ENCODE peak calls at places on chromosomes 13 and 19, in seven cellular contexts. W is PC-9, P is uterus, T is GM23338, Z is trophoblast cell, K is foreskin keratinocyte, L is heart left ventricle. E is an unnamed sample.

GRCh38 chr19:35642798-35643254 is 1.3 kb downstream of the ETV2 start:
- DNase-seq in W (no peak), P (peak; percentile 37), T (peak; percentile 28), Z (no peak), K (no peak), L (no peak), E (no peak)

GRCh38 chr13:112107289-112107688 is 40.3 kb downstream of the SOX1 start:
- DNase-seq in W (no peak), P (no peak), T (no peak), Z (no peak), K (no peak), L (no peak), E (no peak)

GRCh38 chr19:2888739-2889224 is 11.9 kb upstream of the ZNF57 start:
- DNase-seq in W (peak; percentile 38), P (peak; percentile 28), T (peak; percentile 64), Z (peak; percentile 98), K (peak; percentile 16), L (peak; percentile 52), E (no peak)

GRCh38 chr13:31160857-31161582 is 684 bp downstream of the HSPH1 start:
- DNase-seq in W (peak; percentile 38), P (peak; percentile 48), T (peak; percentile 54), Z (peak; percentile 59), K (peak; percentile 35), L (peak; percentile 58), E (peak; percentile 78)

GRCh38 chr19:611506-611869 is 21.8 kb downstream of the HCN2 start:
- DNase-seq in W (no peak), P (no peak), T (no peak), Z (no peak), K (peak; percentile 87), L (no peak), E (no peak)

GRCh38 chr13:112990783-112991182 is 21.8 kb downstream of the MCF2L start:
- DNase-seq in W (peak; percentile 82), P (no peak), T (peak; percentile 67), Z (peak; percentile 95), K (no peak), L (no peak), E (no peak)

GRCh38 chr19:29541473-29542253 is 15.9 kb downstream of the VSTM2B start:
- DNase-seq in W (no peak), P (no peak), T (no peak), Z (no peak), K (no peak), L (no peak), E (no peak)

GRCh38 chr19:41324921-41325639 is 15.1 kb downstream of the CCDC97 start:
- DNase-seq in W (peak; percentile 84), P (peak; percentile 80), T (peak; percentile 79), Z (no peak), K (peak; percentile 65), L (peak; percentile 88), E (no peak)

GRCh38 chr19:33283578-33283977 is 18.8 kb downstream of the CEBPA start:
- DNase-seq in W (no peak), P (no peak), T (no peak), Z (no peak), K (no peak), L (no peak), E (no peak)

GRCh38 chr19:48962029-48962848 is 2.9 kb upstream of the FTL start:
- DNase-seq in W (peak; percentile 86), P (no peak), T (peak; percentile 59), Z (no peak), K (peak; percentile 30), L (peak; percentile 63), E (no peak)

GRCh38 chr19:46890423-46891170 is 29.8 kb downstream of the ARHGAP35 start:
- DNase-seq in W (no peak), P (no peak), T (no peak), Z (no peak), K (peak; percentile 51), L (no peak), E (no peak)

GRCh38 chr19:18002347-18002850 is 5.6 kb upstream of the ARRDC2 start:
- DNase-seq in W (no peak), P (no peak), T (no peak), Z (no peak), K (no peak), L (peak; percentile 65), E (no peak)

GRCh38 chr19:15379996-15380647 is 535 bp upstream of the AKAP8 start:
- DNase-seq in W (peak; percentile 86), P (no peak), T (peak; percentile 84), Z (peak; percentile 87), K (peak; percentile 58), L (peak; percentile 57), E (peak; percentile 53)

GRCh38 chr13:29924482-29924884 is 74.1 kb upstream of the UBL3 start:
- DNase-seq in W (peak; percentile 50), P (no peak), T (no peak), Z (peak; percentile 43), K (peak; percentile 90), L (no peak), E (no peak)

DNA sequence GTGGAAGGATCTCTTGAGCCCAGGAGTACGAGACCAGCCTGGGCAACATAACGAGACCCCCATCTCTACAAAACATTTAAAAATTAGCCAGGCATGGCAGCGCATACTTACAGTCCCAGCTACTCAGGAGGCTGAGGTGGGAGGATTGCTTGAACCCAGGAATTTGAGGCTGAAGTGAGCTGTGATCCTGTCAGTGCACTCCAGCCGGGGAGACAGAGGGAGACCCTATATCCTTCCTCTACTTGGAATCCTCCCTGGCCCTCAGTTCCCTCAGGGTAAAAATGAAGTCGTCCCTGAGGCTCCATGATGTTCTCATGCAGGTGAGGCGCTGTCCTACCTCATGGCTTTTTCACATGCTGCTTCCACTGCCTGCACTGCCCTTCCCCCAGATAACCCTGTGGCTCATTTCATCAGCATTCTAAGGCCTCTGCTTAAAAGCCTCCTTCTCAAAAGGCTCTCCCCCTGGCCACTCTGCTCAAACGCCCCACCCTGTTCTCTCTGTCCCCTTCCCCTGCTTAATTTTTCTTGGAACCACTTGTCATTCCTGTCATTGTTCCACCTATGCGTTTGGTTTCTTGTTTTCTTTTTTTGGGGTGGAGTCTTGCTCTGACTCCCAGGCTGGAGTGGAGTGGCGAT is 19.2 kb downstream of the DNM2 start:
- DNase-seq in W (no peak), P (no peak), T (peak; percentile 39), Z (peak; percentile 73), K (no peak), L (no peak), E (no peak)
- H3K27ac ChIP-seq in W (no peak overlapping the region), P (no peak overlapping the region), T (peak overlapping the region; percentile 64), Z (no peak overlapping the region), K (no peak overlapping the region), L (peak overlapping the region; percentile 5), E (no peak overlapping the region)

GRCh38 chr13:39302855-39303254 is 264.6 kb downstream of the NHLRC3 start:
- DNase-seq in W (no peak), P (no peak), T (no peak), Z (peak; percentile 17), K (no peak), L (no peak), E (no peak)

GRCh38 chr13:39297664-39298171 is 259.5 kb downstream of the NHLRC3 start:
- DNase-seq in W (no peak), P (no peak), T (no peak), Z (peak; percentile 36), K (no peak), L (no peak), E (no peak)

GRCh38 chr13:39296193-39296592 is 257.9 kb downstream of the NHLRC3 start:
- DNase-seq in W (no peak), P (no peak), T (no peak), Z (no peak), K (no peak), L (no peak), E (no peak)

DNA sequence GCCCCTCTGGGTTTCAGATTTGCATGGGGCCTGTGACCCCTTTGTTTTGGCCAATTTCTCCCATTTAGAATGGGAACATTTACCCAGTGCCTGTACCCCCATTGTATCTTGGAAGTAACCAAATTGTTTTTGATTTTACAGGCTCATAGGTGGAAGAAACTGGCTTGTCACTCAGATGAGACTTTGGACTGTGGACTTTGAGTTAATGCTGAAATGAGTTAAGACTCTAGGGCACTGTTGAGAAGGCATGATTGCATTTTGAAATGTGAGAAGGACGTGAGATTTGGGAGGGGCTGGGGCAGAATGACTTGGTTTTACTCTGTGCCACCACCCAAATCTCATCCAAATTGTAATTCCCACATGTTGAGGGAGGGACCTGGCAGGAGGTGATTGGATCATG is 258.8 kb downstream of the NHLRC3 start:
- DNase-seq in W (no peak), P (no peak), T (no peak), Z (no peak), K (no peak), L (no peak), E (no peak)
- H3K27ac ChIP-seq in W (no peak overlapping the region), P (no peak overlapping the region), T (no peak overlapping the region), Z (no peak overlapping the region), K (no peak overlapping the region), L (no peak overlapping the region), E (no peak overlapping the region)

GRCh38 chr13:45975337-45975736 is 77.2 kb downstream of the ZC3H13 start:
- DNase-seq in W (no peak), P (no peak), T (no peak), Z (no peak), K (no peak), L (no peak), E (no peak)
- H3K27ac ChIP-seq in W (no peak overlapping the region), P (no peak overlapping the region), T (no peak overlapping the region), Z (no peak overlapping the region), K (no peak overlapping the region), L (no peak overlapping the region), E (no peak overlapping the region)

DNA sequence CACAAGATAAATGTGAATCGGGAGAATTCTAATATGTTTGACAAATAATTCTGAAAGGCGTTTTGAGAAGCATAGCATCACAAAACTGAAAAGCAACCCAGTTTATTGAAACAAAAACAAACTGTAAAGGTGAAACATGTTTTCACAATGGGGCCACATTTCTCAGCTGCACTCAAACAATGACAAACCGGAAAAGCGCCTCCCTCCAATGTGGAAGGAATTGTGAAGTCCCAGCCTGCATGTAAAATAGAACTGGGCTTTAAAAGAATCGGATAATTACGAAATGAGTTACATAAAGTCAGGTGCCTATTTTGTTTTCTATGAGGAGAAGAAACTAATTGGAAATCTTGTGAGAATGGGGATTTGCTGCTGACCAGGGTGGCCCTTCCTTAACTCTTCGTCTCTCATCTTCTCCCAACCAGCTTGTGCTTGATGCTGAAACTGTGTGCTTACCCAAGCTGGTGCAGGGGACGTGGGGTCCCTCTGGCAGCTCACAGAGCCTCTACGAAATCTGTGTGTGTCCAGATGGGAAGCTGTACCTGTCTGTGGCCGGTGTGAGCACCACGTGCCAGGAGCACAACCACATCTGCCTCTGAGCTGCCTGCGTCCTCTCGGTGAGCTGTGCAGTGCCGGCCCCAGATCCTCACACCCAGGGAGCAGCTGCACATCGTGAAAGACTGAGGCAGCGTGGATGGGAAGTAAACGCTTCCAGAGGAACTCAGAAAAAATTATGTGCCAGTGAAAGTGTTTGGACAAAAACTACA is 109.4 kb downstream of the SACS start:
- DNase-seq in W (no peak), P (no peak), T (peak; percentile 30), Z (no peak), K (no peak), L (no peak), E (no peak)
- H3K27ac ChIP-seq in W (no peak overlapping the region), P (no peak overlapping the region), T (no peak overlapping the region), Z (no peak overlapping the region), K (no peak overlapping the region), L (no peak overlapping the region), E (no peak overlapping the region)